ENCODE peak calls at places on chromosomes 1 and 21, in nine cellular contexts. One of them, this sample, is unnamed.

GRCh38 chr1:54564312-54565112 is 16.5 kb downstream of the ACOT11 start:
- DNase-seq in kidney: peak; percentile 90
- DNase-seq in effector memory CD4-positive, alpha-beta T cell: no peak
- DNase-seq in naive thymus-derived CD4-positive, alpha-beta T cell: no peak
- DNase-seq in left ventricle myocardium inferior: no peak
- DNase-seq in cardiac muscle cell: no peak
- DNase-seq in CD8-positive, alpha-beta memory T cell: no peak
- DNase-seq in HCT116: peak; percentile 79
- DNase-seq in H9: peak; percentile 94
- DNase-seq in this sample: no peak

GRCh38 chr21:41750051-41750450 is 16.8 kb downstream of the RIPK4 start:
- DNase-seq in kidney: no peak
- DNase-seq in effector memory CD4-positive, alpha-beta T cell: no peak
- DNase-seq in naive thymus-derived CD4-positive, alpha-beta T cell: no peak
- DNase-seq in left ventricle myocardium inferior: no peak
- DNase-seq in cardiac muscle cell: no peak
- DNase-seq in CD8-positive, alpha-beta memory T cell: no peak
- DNase-seq in HCT116: no peak
- DNase-seq in H9: no peak
- DNase-seq in this sample: no peak

GRCh38 chr1:109630081-109630880 is 10.6 kb downstream of the AMPD2 start:
- DNase-seq in kidney: peak; percentile 76
- DNase-seq in effector memory CD4-positive, alpha-beta T cell: no peak
- DNase-seq in naive thymus-derived CD4-positive, alpha-beta T cell: no peak
- DNase-seq in left ventricle myocardium inferior: no peak
- DNase-seq in cardiac muscle cell: no peak
- DNase-seq in CD8-positive, alpha-beta memory T cell: no peak
- DNase-seq in HCT116: no peak
- DNase-seq in H9: peak; percentile 66
- DNase-seq in this sample: no peak

GRCh38 chr21:35933466-35933865 is 126.9 kb downstream of the SETD4 start:
- DNase-seq in kidney: peak; percentile 84
- DNase-seq in effector memory CD4-positive, alpha-beta T cell: no peak
- DNase-seq in naive thymus-derived CD4-positive, alpha-beta T cell: no peak
- DNase-seq in left ventricle myocardium inferior: peak; percentile 43
- DNase-seq in cardiac muscle cell: peak; percentile 84
- DNase-seq in CD8-positive, alpha-beta memory T cell: no peak
- DNase-seq in HCT116: peak; percentile 36
- DNase-seq in H9: no peak
- DNase-seq in this sample: peak; percentile 42

GRCh38 chr1:13922440-13922839 is 222.5 kb downstream of the PRDM2 start:
- DNase-seq in kidney: peak; percentile 82
- DNase-seq in effector memory CD4-positive, alpha-beta T cell: no peak
- DNase-seq in naive thymus-derived CD4-positive, alpha-beta T cell: no peak
- DNase-seq in left ventricle myocardium inferior: no peak
- DNase-seq in cardiac muscle cell: no peak
- DNase-seq in CD8-positive, alpha-beta memory T cell: no peak
- DNase-seq in HCT116: no peak
- DNase-seq in H9: no peak
- DNase-seq in this sample: no peak

GRCh38 chr1:21622466-21623315 is 46.5 kb downstream of the RAP1GAP start:
- DNase-seq in kidney: no peak
- DNase-seq in effector memory CD4-positive, alpha-beta T cell: peak; percentile 10
- DNase-seq in naive thymus-derived CD4-positive, alpha-beta T cell: no peak
- DNase-seq in left ventricle myocardium inferior: peak; percentile 23
- DNase-seq in cardiac muscle cell: peak; percentile 20
- DNase-seq in CD8-positive, alpha-beta memory T cell: peak; percentile 7
- DNase-seq in HCT116: no peak
- DNase-seq in H9: peak; percentile 59
- DNase-seq in this sample: no peak

GRCh38 chr21:39681257-39681656 is 63.7 kb upstream of the IGSF5 start:
- DNase-seq in kidney: no peak
- DNase-seq in effector memory CD4-positive, alpha-beta T cell: no peak
- DNase-seq in naive thymus-derived CD4-positive, alpha-beta T cell: no peak
- DNase-seq in left ventricle myocardium inferior: no peak
- DNase-seq in cardiac muscle cell: peak; percentile 23
- DNase-seq in CD8-positive, alpha-beta memory T cell: no peak
- DNase-seq in HCT116: no peak
- DNase-seq in H9: no peak
- DNase-seq in this sample: peak; percentile 27

GRCh38 chr1:116537439-116537838 is 33.4 kb downstream of the CD58 start:
- DNase-seq in kidney: no peak
- DNase-seq in effector memory CD4-positive, alpha-beta T cell: no peak
- DNase-seq in naive thymus-derived CD4-positive, alpha-beta T cell: no peak
- DNase-seq in left ventricle myocardium inferior: no peak
- DNase-seq in cardiac muscle cell: peak; percentile 5
- DNase-seq in CD8-positive, alpha-beta memory T cell: no peak
- DNase-seq in HCT116: peak; percentile 15
- DNase-seq in H9: no peak
- DNase-seq in this sample: peak; percentile 99

GRCh38 chr1:202143011-202143767 is 1.3 kb downstream of the ARL8A start:
- DNase-seq in kidney: peak; percentile 76
- DNase-seq in effector memory CD4-positive, alpha-beta T cell: no peak
- DNase-seq in naive thymus-derived CD4-positive, alpha-beta T cell: no peak
- DNase-seq in left ventricle myocardium inferior: peak; percentile 37
- DNase-seq in cardiac muscle cell: no peak
- DNase-seq in CD8-positive, alpha-beta memory T cell: no peak
- DNase-seq in HCT116: no peak
- DNase-seq in H9: no peak
- DNase-seq in this sample: no peak

GRCh38 chr1:43617668-43618067 is 32.3 kb upstream of the KDM4A start:
- DNase-seq in kidney: peak; percentile 32
- DNase-seq in effector memory CD4-positive, alpha-beta T cell: no peak
- DNase-seq in naive thymus-derived CD4-positive, alpha-beta T cell: no peak
- DNase-seq in left ventricle myocardium inferior: no peak
- DNase-seq in cardiac muscle cell: no peak
- DNase-seq in CD8-positive, alpha-beta memory T cell: no peak
- DNase-seq in HCT116: no peak
- DNase-seq in H9: no peak
- DNase-seq in this sample: no peak

GRCh38 chr1:245682638-245683376 is 528.0 kb downstream of the KIF26B start:
- DNase-seq in kidney: no peak
- DNase-seq in effector memory CD4-positive, alpha-beta T cell: no peak
- DNase-seq in naive thymus-derived CD4-positive, alpha-beta T cell: no peak
- DNase-seq in left ventricle myocardium inferior: no peak
- DNase-seq in cardiac muscle cell: peak; percentile 56
- DNase-seq in CD8-positive, alpha-beta memory T cell: no peak
- DNase-seq in HCT116: no peak
- DNase-seq in H9: no peak
- DNase-seq in this sample: no peak

GRCh38 chr1:66998972-66999371 is 55.0 kb downstream of the SLC35D1 start:
- DNase-seq in kidney: no peak
- DNase-seq in effector memory CD4-positive, alpha-beta T cell: no peak
- DNase-seq in naive thymus-derived CD4-positive, alpha-beta T cell: no peak
- DNase-seq in left ventricle myocardium inferior: no peak
- DNase-seq in cardiac muscle cell: no peak
- DNase-seq in CD8-positive, alpha-beta memory T cell: no peak
- DNase-seq in HCT116: no peak
- DNase-seq in H9: no peak
- DNase-seq in this sample: peak; percentile 58

GRCh38 chr1:93701619-93702018 is 20.0 kb upstream of the BCAR3 start:
- DNase-seq in kidney: peak; percentile 88
- DNase-seq in effector memory CD4-positive, alpha-beta T cell: no peak
- DNase-seq in naive thymus-derived CD4-positive, alpha-beta T cell: no peak
- DNase-seq in left ventricle myocardium inferior: no peak
- DNase-seq in cardiac muscle cell: peak; percentile 87
- DNase-seq in CD8-positive, alpha-beta memory T cell: no peak
- DNase-seq in HCT116: peak; percentile 97
- DNase-seq in H9: peak; percentile 28
- DNase-seq in this sample: peak; percentile 99

GRCh38 chr1:150179867-150180266 is 30.2 kb downstream of the PLEKHO1 start:
- DNase-seq in kidney: no peak
- DNase-seq in effector memory CD4-positive, alpha-beta T cell: no peak
- DNase-seq in naive thymus-derived CD4-positive, alpha-beta T cell: no peak
- DNase-seq in left ventricle myocardium inferior: no peak
- DNase-seq in cardiac muscle cell: no peak
- DNase-seq in CD8-positive, alpha-beta memory T cell: no peak
- DNase-seq in HCT116: no peak
- DNase-seq in H9: no peak
- DNase-seq in this sample: no peak
- H3K4me1 ChIP-seq in kidney: no peaks in the 10 kb centered on the region
- H3K4me1 ChIP-seq in effector memory CD4-positive, alpha-beta T cell: no peaks in the 10 kb centered on the region
- H3K4me1 ChIP-seq in naive thymus-derived CD4-positive, alpha-beta T cell: no peaks in the 10 kb centered on the region
- H3K4me1 ChIP-seq in left ventricle myocardium inferior: no peaks in the 10 kb centered on the region
- H3K4me1 ChIP-seq in cardiac muscle cell: no peaks in the 10 kb centered on the region
- H3K4me1 ChIP-seq in CD8-positive, alpha-beta memory T cell: no peaks in the 10 kb centered on the region
- H3K4me1 ChIP-seq in HCT116: no peaks in the 10 kb centered on the region
- H3K4me1 ChIP-seq in H9: no peaks in the 10 kb centered on the region
- H3K4me1 ChIP-seq in this sample: peaks cover 4% of the 10 kb centered on the region

GRCh38 chr1:121587230-121587569 is 402.4 kb downstream of the SRGAP2C start:
- DNase-seq in kidney: no peak
- DNase-seq in effector memory CD4-positive, alpha-beta T cell: no peak
- DNase-seq in naive thymus-derived CD4-positive, alpha-beta T cell: no peak
- DNase-seq in left ventricle myocardium inferior: no peak
- DNase-seq in cardiac muscle cell: no peak
- DNase-seq in CD8-positive, alpha-beta memory T cell: no peak
- DNase-seq in HCT116: no peak
- DNase-seq in H9: no peak
- DNase-seq in this sample: no peak
- H3K27ac ChIP-seq in kidney: no peak overlapping the region
- H3K27ac ChIP-seq in effector memory CD4-positive, alpha-beta T cell: no peak overlapping the region
- H3K27ac ChIP-seq in naive thymus-derived CD4-positive, alpha-beta T cell: no peak overlapping the region
- H3K27ac ChIP-seq in left ventricle myocardium inferior: no peak overlapping the region
- H3K27ac ChIP-seq in cardiac muscle cell: no peak overlapping the region
- H3K27ac ChIP-seq in CD8-positive, alpha-beta memory T cell: no peak overlapping the region
- H3K27ac ChIP-seq in HCT116: no peak overlapping the region
- H3K27ac ChIP-seq in H9: no peak overlapping the region
- H3K27ac ChIP-seq in this sample: no peak overlapping the region

GRCh38 chr1:12460911-12461621 is 156.9 kb downstream of the DHRS3 start:
- DNase-seq in kidney: no peak
- DNase-seq in effector memory CD4-positive, alpha-beta T cell: no peak
- DNase-seq in naive thymus-derived CD4-positive, alpha-beta T cell: no peak
- DNase-seq in left ventricle myocardium inferior: peak; percentile 69
- DNase-seq in cardiac muscle cell: no peak
- DNase-seq in CD8-positive, alpha-beta memory T cell: no peak
- DNase-seq in HCT116: no peak
- DNase-seq in H9: no peak
- DNase-seq in this sample: no peak

GRCh38 chr1:12456979-12457378 is 161.0 kb downstream of the DHRS3 start:
- DNase-seq in kidney: no peak
- DNase-seq in effector memory CD4-positive, alpha-beta T cell: no peak
- DNase-seq in naive thymus-derived CD4-positive, alpha-beta T cell: no peak
- DNase-seq in left ventricle myocardium inferior: no peak
- DNase-seq in cardiac muscle cell: peak; percentile 81
- DNase-seq in CD8-positive, alpha-beta memory T cell: no peak
- DNase-seq in HCT116: no peak
- DNase-seq in H9: no peak
- DNase-seq in this sample: no peak

GRCh38 chr1:12457771-12458170 is 160.2 kb downstream of the DHRS3 start:
- DNase-seq in kidney: no peak
- DNase-seq in effector memory CD4-positive, alpha-beta T cell: no peak
- DNase-seq in naive thymus-derived CD4-positive, alpha-beta T cell: no peak
- DNase-seq in left ventricle myocardium inferior: no peak
- DNase-seq in cardiac muscle cell: peak; percentile 91
- DNase-seq in CD8-positive, alpha-beta memory T cell: no peak
- DNase-seq in HCT116: no peak
- DNase-seq in H9: no peak
- DNase-seq in this sample: no peak

GRCh38 chr1:12460121-12460520 is 157.9 kb downstream of the DHRS3 start:
- DNase-seq in kidney: no peak
- DNase-seq in effector memory CD4-positive, alpha-beta T cell: no peak
- DNase-seq in naive thymus-derived CD4-positive, alpha-beta T cell: no peak
- DNase-seq in left ventricle myocardium inferior: peak; percentile 62
- DNase-seq in cardiac muscle cell: no peak
- DNase-seq in CD8-positive, alpha-beta memory T cell: no peak
- DNase-seq in HCT116: no peak
- DNase-seq in H9: no peak
- DNase-seq in this sample: no peak

GRCh38 chr1:12458571-12458970 is 159.4 kb downstream of the DHRS3 start:
- DNase-seq in kidney: no peak
- DNase-seq in effector memory CD4-positive, alpha-beta T cell: no peak
- DNase-seq in naive thymus-derived CD4-positive, alpha-beta T cell: no peak
- DNase-seq in left ventricle myocardium inferior: no peak
- DNase-seq in cardiac muscle cell: no peak
- DNase-seq in CD8-positive, alpha-beta memory T cell: no peak
- DNase-seq in HCT116: no peak
- DNase-seq in H9: no peak
- DNase-seq in this sample: no peak
- H3K4me1 ChIP-seq in kidney: peaks cover 39% of the 10 kb centered on the region
- H3K4me1 ChIP-seq in effector memory CD4-positive, alpha-beta T cell: peaks cover 6% of the 10 kb centered on the region
- H3K4me1 ChIP-seq in naive thymus-derived CD4-positive, alpha-beta T cell: peaks cover 53% of the 10 kb centered on the region
- H3K4me1 ChIP-seq in left ventricle myocardium inferior: peaks cover 100% of the 10 kb centered on the region
- H3K4me1 ChIP-seq in cardiac muscle cell: peaks cover 24% of the 10 kb centered on the region
- H3K4me1 ChIP-seq in CD8-positive, alpha-beta memory T cell: peaks cover 49% of the 10 kb centered on the region
- H3K4me1 ChIP-seq in HCT116: peaks cover 11% of the 10 kb centered on the region
- H3K4me1 ChIP-seq in H9: peaks cover under 1% of the 10 kb centered on the region
- H3K4me1 ChIP-seq in this sample: peaks cover 30% of the 10 kb centered on the region

DNA sequence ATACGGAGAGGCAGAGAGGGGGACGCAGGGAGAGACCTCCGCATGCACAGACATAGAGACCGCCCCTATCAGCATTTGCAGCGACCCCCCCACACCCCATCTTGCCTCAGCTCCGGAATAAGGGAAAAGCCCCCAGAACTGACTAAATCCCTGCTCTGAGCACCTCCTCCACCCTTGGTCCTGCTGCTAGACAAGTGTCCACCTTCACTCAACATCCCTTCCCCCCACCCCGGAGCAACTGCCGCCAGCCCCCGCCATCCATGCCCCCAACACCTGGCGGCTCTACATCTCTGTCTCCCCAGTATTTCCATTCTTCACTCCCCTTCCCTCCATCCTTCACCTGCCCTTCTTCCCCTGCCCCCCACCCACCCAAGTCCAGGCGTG is 725 bp downstream of the SV2A start:
- DNase-seq in kidney: no peak
- DNase-seq in effector memory CD4-positive, alpha-beta T cell: no peak
- DNase-seq in naive thymus-derived CD4-positive, alpha-beta T cell: no peak
- DNase-seq in left ventricle myocardium inferior: no peak
- DNase-seq in cardiac muscle cell: no peak
- DNase-seq in CD8-positive, alpha-beta memory T cell: no peak
- DNase-seq in HCT116: no peak
- DNase-seq in H9: no peak
- DNase-seq in this sample: no peak
- H3K27ac ChIP-seq in kidney: no peak overlapping the region
- H3K27ac ChIP-seq in effector memory CD4-positive, alpha-beta T cell: no peak overlapping the region
- H3K27ac ChIP-seq in naive thymus-derived CD4-positive, alpha-beta T cell: peak overlapping the region; percentile 36
- H3K27ac ChIP-seq in left ventricle myocardium inferior: no peak overlapping the region
- H3K27ac ChIP-seq in cardiac muscle cell: no peak overlapping the region
- H3K27ac ChIP-seq in CD8-positive, alpha-beta memory T cell: no peak overlapping the region
- H3K27ac ChIP-seq in HCT116: no peak overlapping the region
- H3K27ac ChIP-seq in H9: no peak overlapping the region
- H3K27ac ChIP-seq in this sample: no peak overlapping the region

GRCh38 chr1:26278835-26279597 is 870 bp upstream of the SH3BGRL3 start:
- DNase-seq in kidney: peak; percentile 60
- DNase-seq in effector memory CD4-positive, alpha-beta T cell: no peak
- DNase-seq in naive thymus-derived CD4-positive, alpha-beta T cell: no peak
- DNase-seq in left ventricle myocardium inferior: no peak
- DNase-seq in cardiac muscle cell: peak; percentile 39
- DNase-seq in CD8-positive, alpha-beta memory T cell: no peak
- DNase-seq in HCT116: no peak
- DNase-seq in H9: no peak
- DNase-seq in this sample: peak; percentile 46
- H3K4me1 ChIP-seq in kidney: peaks cover 39% of the 10 kb centered on the region
- H3K4me1 ChIP-seq in effector memory CD4-positive, alpha-beta T cell: peaks cover 81% of the 10 kb centered on the region
- H3K4me1 ChIP-seq in naive thymus-derived CD4-positive, alpha-beta T cell: peaks cover 76% of the 10 kb centered on the region
- H3K4me1 ChIP-seq in left ventricle myocardium inferior: peaks cover 92% of the 10 kb centered on the region
- H3K4me1 ChIP-seq in cardiac muscle cell: peaks cover 13% of the 10 kb centered on the region
- H3K4me1 ChIP-seq in CD8-positive, alpha-beta memory T cell: peaks cover 79% of the 10 kb centered on the region
- H3K4me1 ChIP-seq in HCT116: peaks cover 34% of the 10 kb centered on the region
- H3K4me1 ChIP-seq in H9: peaks cover 11% of the 10 kb centered on the region
- H3K4me1 ChIP-seq in this sample: peaks cover 42% of the 10 kb centered on the region

GRCh38 chr1:164562947-164563346 is 4.0 kb downstream of the PBX1 start:
- DNase-seq in kidney: no peak
- DNase-seq in effector memory CD4-positive, alpha-beta T cell: no peak
- DNase-seq in naive thymus-derived CD4-positive, alpha-beta T cell: no peak
- DNase-seq in left ventricle myocardium inferior: no peak
- DNase-seq in cardiac muscle cell: no peak
- DNase-seq in CD8-positive, alpha-beta memory T cell: no peak
- DNase-seq in HCT116: no peak
- DNase-seq in H9: no peak
- DNase-seq in this sample: peak; percentile 54
- H3K27ac ChIP-seq in kidney: no peak overlapping the region
- H3K27ac ChIP-seq in effector memory CD4-positive, alpha-beta T cell: no peak overlapping the region
- H3K27ac ChIP-seq in naive thymus-derived CD4-positive, alpha-beta T cell: no peak overlapping the region
- H3K27ac ChIP-seq in left ventricle myocardium inferior: peak overlapping the region; percentile 85
- H3K27ac ChIP-seq in cardiac muscle cell: peak overlapping the region; percentile 25
- H3K27ac ChIP-seq in CD8-positive, alpha-beta memory T cell: no peak overlapping the region
- H3K27ac ChIP-seq in HCT116: no peak overlapping the region
- H3K27ac ChIP-seq in H9: no peak overlapping the region
- H3K27ac ChIP-seq in this sample: peak overlapping the region; percentile 39